ENCODE peak calls at places on chromosomes 11 and 22, in seven cellular contexts. U, V, N, C, G, Q and X are unnamed samples. For H3K4me1 and H3K9me3, the result is how much of the 10 kb centered on the place peaks cover.

GRCh38 chr11:120985718-120986569 is 38.0 kb upstream of the TBCEL start:
- DNase-seq in U (peak), V (peak), N (peak), C (no peak), G (peak), Q (no peak), X (peak)

GRCh38 chr11:77278595-77279506 is 22.6 kb downstream of the GDPD4 start:
- DNase-seq in U (no peak), V (no peak), N (no peak), C (no peak), G (peak), Q (no peak), X (no peak)

GRCh38 chr22:29206372-29207230 is 905 bp downstream of the EMID1 start:
- DNase-seq in U (no peak), V (no peak), N (no peak), C (no peak), G (no peak), Q (no peak), X (no peak)

GRCh38 chr11:118789501-118790356 is 1.2 kb downstream of the DDX6 start:
- DNase-seq in U (no peak), V (no peak), N (no peak), C (peak), G (peak), Q (no peak), X (no peak)

GRCh38 chr11:80937831-80938230 is 1497.0 kb upstream of the TENM4 start:
- DNase-seq in U (no peak), V (no peak), N (no peak), C (no peak), G (peak), Q (no peak), X (no peak)

GRCh38 chr11:2088284-2088683 is 50.9 kb downstream of the IGF2 start:
- DNase-seq in U (no peak), V (no peak), N (no peak), C (no peak), G (no peak), Q (no peak), X (no peak)

GRCh38 chr22:50683086-50683993 is 10.7 kb downstream of the SHANK3 start:
- DNase-seq in U (no peak), V (no peak), N (peak), C (no peak), G (no peak), Q (no peak), X (no peak)

GRCh38 chr11:46353706-46354105 is 6.4 kb downstream of the DGKZ start:
- DNase-seq in U (no peak), V (no peak), N (no peak), C (no peak), G (peak), Q (no peak), X (no peak)

GRCh38 chr11:129768356-129768755 is 47.3 kb upstream of the TMEM45B start:
- DNase-seq in U (no peak), V (no peak), N (no peak), C (no peak), G (no peak), Q (no peak), X (no peak)

GRCh38 chr11:22221143-22221542 is 28.3 kb downstream of the ANO5 start:
- DNase-seq in U (no peak), V (no peak), N (no peak), C (no peak), G (no peak), Q (no peak), X (no peak)

GRCh38 chr11:79062814-79063762 is 377.7 kb downstream of the TENM4 start:
- DNase-seq in U (no peak), V (peak), N (no peak), C (peak), G (peak), Q (peak), X (no peak)

GRCh38 chr11:78408619-78409018 is 9.0 kb downstream of the GAB2 start:
- DNase-seq in U (no peak), V (no peak), N (no peak), C (peak), G (no peak), Q (no peak), X (no peak)

GRCh38 chr11:20089796-20090653 is 70.2 kb downstream of the DBX1 start:
- DNase-seq in U (no peak), V (no peak), N (no peak), C (peak), G (no peak), Q (no peak), X (no peak)

GRCh38 chr11:31529701-31530100 is 20.1 kb downstream of the ELP4 start:
- DNase-seq in U (no peak), V (no peak), N (no peak), C (no peak), G (no peak), Q (no peak), X (no peak)

GRCh38 chr11:24373516-24373915 is 123.3 kb upstream of the LUZP2 start:
- DNase-seq in U (no peak), V (no peak), N (no peak), C (no peak), G (peak), Q (no peak), X (no peak)

GRCh38 chr11:130599073-130599654 is 150.7 kb downstream of the ADAMTS15 start:
- DNase-seq in U (peak), V (no peak), N (peak), C (no peak), G (peak), Q (no peak), X (peak)

GRCh38 chr11:130022799-130023198 is 20.2 kb upstream of the PRDM10 start:
- DNase-seq in U (peak), V (no peak), N (no peak), C (no peak), G (peak), Q (no peak), X (no peak)

GRCh38 chr11:44376423-44376822 is 66.5 kb upstream of the ALX4 start:
- DNase-seq in U (no peak), V (no peak), N (no peak), C (no peak), G (no peak), Q (no peak), X (no peak)

GRCh38 chr11:109363682-109364081 is 58.3 kb upstream of the C11orf87 start:
- DNase-seq in U (no peak), V (no peak), N (no peak), C (no peak), G (no peak), Q (no peak), X (no peak)

GRCh38 chr22:30208631-30209603 is 37.6 kb downstream of the LIF start:
- DNase-seq in U (no peak), V (no peak), N (no peak), C (no peak), G (peak), Q (no peak), X (peak)

GRCh38 chr22:33036881-33037280 is 21.3 kb downstream of the SYN3 start:
- DNase-seq in U (no peak), V (no peak), N (no peak), C (no peak), G (no peak), Q (no peak), X (no peak)

GRCh38 chr22:28052818-28053217 is 133.8 kb upstream of the PITPNB start:
- DNase-seq in U (no peak), V (no peak), N (no peak), C (no peak), G (no peak), Q (no peak), X (no peak)

GRCh38 chr11:44978961-44979331 is 28.3 kb upstream of the TP53I11 start:
- DNase-seq in U (no peak), V (peak), N (no peak), C (no peak), G (no peak), Q (no peak), X (no peak)

GRCh38 chr11:111571829-111572501 is 30.3 kb upstream of the SIK2 start:
- DNase-seq in U (no peak), V (no peak), N (no peak), C (no peak), G (peak), Q (no peak), X (no peak)

GRCh38 chr11:94034207-94034606 is 13.1 kb downstream of the HEPHL1 start:
- DNase-seq in U (no peak), V (no peak), N (no peak), C (no peak), G (no peak), Q (no peak), X (no peak)

GRCh38 chr22:37300551-37301017 is 18.3 kb downstream of the CYTH4 start:
- DNase-seq in U (no peak), V (no peak), N (no peak), C (no peak), G (no peak), Q (no peak), X (no peak)

GRCh38 chr22:46432164-46433068 is 96.9 kb downstream of the TRMU start:
- DNase-seq in U (peak), V (no peak), N (no peak), C (no peak), G (no peak), Q (no peak), X (no peak)

GRCh38 chr11:126257764-126258163 is 10.9 kb downstream of the SRPRA start:
- DNase-seq in U (no peak), V (no peak), N (no peak), C (no peak), G (peak), Q (no peak), X (no peak)

GRCh38 chr22:44348963-44349950 is 36.5 kb upstream of the SHISAL1 start:
- DNase-seq in U (no peak), V (no peak), N (no peak), C (no peak), G (no peak), Q (no peak), X (no peak)

GRCh38 chr22:46843691-46844297 is 81.3 kb downstream of the TBC1D22A start:
- DNase-seq in U (no peak), V (no peak), N (no peak), C (no peak), G (peak), Q (no peak), X (no peak)

GRCh38 chr11:7552666-7553065 is 38.9 kb downstream of the PPFIBP2 start:
- DNase-seq in U (no peak), V (no peak), N (no peak), C (no peak), G (no peak), Q (no peak), X (no peak)

GRCh38 chr22:20624161-20624616 is 116.8 kb downstream of the MED15 start:
- DNase-seq in U (no peak), V (no peak), N (no peak), C (no peak), G (peak), Q (no peak), X (no peak)

DNA sequence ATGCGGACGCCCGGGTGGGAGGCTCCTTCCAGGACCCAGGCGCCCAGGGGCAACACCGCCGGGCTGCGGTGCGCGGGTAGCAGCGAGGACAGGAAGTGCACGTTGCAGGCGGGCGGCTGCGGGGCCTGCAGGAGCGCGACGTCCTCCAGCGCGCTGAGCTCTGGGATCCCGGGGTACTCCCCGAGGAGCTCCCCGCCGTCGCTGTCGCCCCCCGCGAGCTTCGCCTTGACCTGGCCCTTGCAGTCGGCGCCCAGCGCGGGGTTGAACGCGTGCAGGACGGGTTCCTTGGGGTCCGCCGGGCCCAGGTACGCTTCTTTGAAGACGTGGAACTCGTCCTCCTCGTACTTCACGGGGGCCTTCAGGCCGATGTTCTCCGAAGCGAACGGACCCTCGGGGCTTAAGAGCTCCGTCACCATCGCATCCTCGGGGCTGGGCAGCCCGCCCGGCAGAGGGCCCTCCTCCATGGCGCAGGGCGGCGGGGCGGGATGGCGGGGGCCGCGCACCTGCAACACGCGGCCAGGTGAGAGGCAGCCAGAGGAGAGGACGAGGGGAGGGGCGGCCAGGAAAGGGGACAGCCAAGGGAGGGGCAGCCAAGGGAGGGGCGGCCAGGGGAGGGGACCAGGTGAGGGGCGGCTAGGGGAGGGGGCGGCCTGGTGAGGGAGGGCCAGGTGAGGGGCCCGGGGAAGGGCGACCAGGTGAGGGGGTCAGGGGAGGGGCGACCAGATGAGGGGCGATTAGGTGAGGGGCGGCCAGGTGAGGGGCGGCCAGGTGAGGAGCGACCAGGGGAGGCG is 928 bp downstream of the TESMIN start:
- DNase-seq in U (peak), V (no peak), N (peak), C (no peak), G (no peak), Q (no peak), X (no peak)
- H3K4me3 ChIP-seq in U (no peak), V (peak), N (peak), C (no peak), G (no peak), Q (peak), X (peak)

GRCh38 chr22:22924369-22925145 is 36.9 kb downstream of the IGLL5 start:
- DNase-seq in U (no peak), V (no peak), N (no peak), C (no peak), G (no peak), Q (no peak), X (no peak)

GRCh38 chr22:22926359-22927195 is 39.0 kb downstream of the IGLL5 start:
- DNase-seq in U (no peak), V (no peak), N (no peak), C (no peak), G (no peak), Q (no peak), X (no peak)

GRCh38 chr22:22925146-22925794 is 37.7 kb downstream of the IGLL5 start:
- DNase-seq in U (no peak), V (no peak), N (no peak), C (no peak), G (no peak), Q (no peak), X (no peak)

GRCh38 chr22:22927196-22927887 is 39.7 kb downstream of the IGLL5 start:
- DNase-seq in U (no peak), V (no peak), N (no peak), C (no peak), G (peak), Q (no peak), X (no peak)

GRCh38 chr22:22925795-22926358 is 38.3 kb downstream of the IGLL5 start:
- DNase-seq in U (no peak), V (no peak), N (no peak), C (no peak), G (no peak), Q (no peak), X (no peak)
- H3K4me1 ChIP-seq in U (under half), V (under half), N (under half), C (under half), G (under half), Q (under half), X (under half)

GRCh38 chr22:48522271-48522670 is 1305.4 kb downstream of the BRD1 start:
- DNase-seq in U (no peak), V (no peak), N (no peak), C (no peak), G (no peak), Q (no peak), X (no peak)
- H3K9me3 ChIP-seq in U (under half), V (under half), N (under half), C (under half), G (under half), Q (under half), X (under half)

DNA sequence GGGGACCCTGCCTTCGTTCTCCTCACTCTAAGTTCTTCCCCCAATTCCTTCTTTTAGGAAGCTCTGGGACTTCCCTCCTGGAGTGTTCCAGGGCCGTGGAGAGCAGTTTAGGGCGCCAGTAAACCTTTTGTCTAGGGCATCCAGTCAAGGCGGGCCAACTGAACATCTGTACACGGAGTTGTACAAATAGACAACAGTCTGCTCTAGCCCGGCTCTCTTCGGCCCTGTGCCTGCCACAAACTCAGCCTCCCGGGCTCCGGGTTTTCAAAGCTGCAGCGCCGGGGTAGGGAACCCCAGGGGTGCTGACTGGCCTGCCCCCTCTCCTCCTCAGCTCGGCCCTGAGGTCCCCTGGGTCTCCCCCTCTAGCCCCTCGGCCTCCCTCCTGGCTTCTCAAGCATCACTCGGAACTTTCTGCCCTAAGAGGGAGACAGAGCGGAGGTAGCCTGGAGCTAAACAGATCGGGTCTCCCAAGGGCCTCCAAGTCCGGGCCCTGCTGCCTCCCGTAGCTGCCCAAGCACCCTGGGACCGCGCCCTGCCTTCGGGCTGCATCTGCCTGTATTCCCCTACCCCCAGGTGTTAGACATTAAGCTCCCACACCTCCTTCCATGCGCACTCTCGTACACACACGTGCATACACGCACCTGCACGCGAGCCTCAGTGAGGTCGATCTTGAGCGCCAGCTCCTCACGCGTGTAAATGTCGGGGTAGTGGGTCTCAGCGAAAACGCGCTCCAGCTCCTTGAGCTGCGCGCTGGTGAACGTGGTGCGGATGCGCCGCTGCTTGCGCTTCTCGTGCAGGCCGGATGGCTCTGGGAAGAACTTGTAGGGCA is 3.3 kb downstream of the PHOX2A start:
- DNase-seq in U (no peak), V (no peak), N (no peak), C (peak), G (peak), Q (no peak), X (no peak)
- H3K4me3 ChIP-seq in U (no peak), V (no peak), N (peak), C (no peak), G (peak), Q (no peak), X (peak)

GRCh38 chr11:58027341-58027740 is 3.4 kb upstream of the OR6Q1 start:
- DNase-seq in U (no peak), V (no peak), N (no peak), C (no peak), G (peak), Q (no peak), X (no peak)
- H3K4me1 ChIP-seq in U (under half), V (under half), N (under half), C (under half), G (under half), Q (under half), X (under half)

GRCh38 chr11:40240284-40240683 is 1219.2 kb downstream of the LRRC4C start:
- DNase-seq in U (no peak), V (no peak), N (no peak), C (no peak), G (no peak), Q (no peak), X (no peak)
- H3K9me3 ChIP-seq in U (under half), V (under half), N (under half), C (under half), G (under half), Q (under half), X (under half)

DNA sequence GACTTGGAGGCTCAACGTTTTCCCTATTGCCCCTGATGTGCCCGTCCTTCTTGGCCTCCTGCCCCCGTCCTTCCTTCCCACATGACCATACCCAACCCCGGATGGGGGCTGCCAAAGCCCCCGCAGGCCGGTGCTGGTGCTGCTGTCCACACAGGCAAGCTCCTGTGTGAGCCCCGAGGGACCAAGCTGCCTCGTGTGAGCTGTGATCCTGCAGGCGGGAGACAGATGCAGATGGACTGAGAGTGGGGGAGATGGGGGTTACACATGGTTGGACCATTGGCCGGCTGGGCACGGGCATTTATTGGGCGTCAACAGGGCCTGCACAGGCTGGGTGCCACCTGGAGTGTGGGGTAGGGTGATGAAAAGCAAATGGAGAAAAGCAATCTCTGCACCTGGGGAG is 313.2 kb upstream of the B3GAT1 start:
- DNase-seq in U (no peak), V (no peak), N (no peak), C (no peak), G (no peak), Q (no peak), X (no peak)
- H3K4me3 ChIP-seq in U (no peak), V (no peak), N (no peak), C (no peak), G (no peak), Q (no peak), X (no peak)